ENCODE peak calls at places on chromosome 19, in six cellular contexts. N is heart left ventricle, S is left lung, Y is T-helper 9 cell, X is K562, V is fibroblast of lung. C is an unnamed sample.

GRCh38 chr19:15469513-15470297 is 5.4 kb upstream of the RASAL3 start:
- DNase-seq in N (no peak), S (no peak), Y (peak), X (no peak), V (no peak), C (no peak)

GRCh38 chr19:23259961-23260360 is 9.8 kb upstream of the ZNF724 start:
- DNase-seq in N (no peak), S (no peak), Y (no peak), X (no peak), V (no peak), C (no peak)

GRCh38 chr19:10009269-10009665 is 1.0 kb downstream of the COL5A3 start:
- DNase-seq in N (peak), S (no peak), Y (peak), X (peak), V (peak), C (peak)

GRCh38 chr19:53579518-53579917 is 41.6 kb downstream of the ZNF331 start:
- DNase-seq in N (no peak), S (no peak), Y (no peak), X (no peak), V (no peak), C (no peak)

GRCh38 chr19:44051654-44052402 is at the start of gene ZNF223:
- DNase-seq in N (peak), S (peak), Y (peak), X (peak), V (peak), C (peak)

GRCh38 chr19:45162464-45163143 is 1.8 kb upstream of the NKPD1 start:
- DNase-seq in N (no peak), S (no peak), Y (no peak), X (no peak), V (no peak), C (no peak)

GRCh38 chr19:1229056-1229607 is 8.7 kb downstream of the CBARP start:
- DNase-seq in N (no peak), S (no peak), Y (no peak), X (no peak), V (no peak), C (no peak)

GRCh38 chr19:16919496-16919895 is 30.7 kb downstream of the F2RL3 start:
- DNase-seq in N (no peak), S (no peak), Y (no peak), X (no peak), V (no peak), C (no peak)

GRCh38 chr19:30112171-30112570 is 170.1 kb downstream of the URI1 start:
- DNase-seq in N (peak), S (no peak), Y (no peak), X (no peak), V (no peak), C (no peak)

GRCh38 chr19:827710-828321 is at the start of gene AZU1:
- DNase-seq in N (peak), S (no peak), Y (no peak), X (no peak), V (peak), C (peak)

GRCh38 chr19:5057860-5058259 is 88.9 kb downstream of the KDM4B start:
- DNase-seq in N (no peak), S (no peak), Y (no peak), X (peak), V (no peak), C (no peak)

GRCh38 chr19:6481541-6482342 is at the start of gene DENND1C:
- DNase-seq in N (peak), S (peak), Y (peak), X (peak), V (no peak), C (peak)

GRCh38 chr19:389246-389934 is 19.6 kb downstream of the C2CD4C start:
- DNase-seq in N (no peak), S (no peak), Y (no peak), X (no peak), V (no peak), C (no peak)

GRCh38 chr19:41219924-41220567 is 1.0 kb downstream of the AXL start:
- DNase-seq in N (peak), S (no peak), Y (no peak), X (peak), V (peak), C (no peak)

GRCh38 chr19:53076984-53077383 is 26.2 kb downstream of the ZNF160 start:
- DNase-seq in N (no peak), S (no peak), Y (no peak), X (peak), V (peak), C (no peak)

GRCh38 chr19:22354665-22355064 is 67.5 kb downstream of the ZNF98 start:
- DNase-seq in N (no peak), S (no peak), Y (no peak), X (no peak), V (no peak), C (no peak)

GRCh38 chr19:33252418-33252962 is 26.8 kb upstream of the SLC7A10 start:
- DNase-seq in N (peak), S (no peak), Y (no peak), X (no peak), V (no peak), C (no peak)

GRCh38 chr19:51124729-51125128 is at the start of gene SIGLEC9:
- DNase-seq in N (peak), S (peak), Y (no peak), X (no peak), V (no peak), C (peak)

GRCh38 chr19:55303477-55303876 is 19.7 kb downstream of the BRSK1 start:
- DNase-seq in N (no peak), S (no peak), Y (no peak), X (no peak), V (no peak), C (no peak)

GRCh38 chr19:12527034-12527836 is 24.0 kb downstream of the ZNF564 start:
- DNase-seq in N (no peak), S (no peak), Y (no peak), X (no peak), V (peak), C (no peak)

GRCh38 chr19:51702103-51702753 is 9.1 kb downstream of the SPACA6 start:
- DNase-seq in N (peak), S (peak), Y (peak), X (peak), V (peak), C (peak)

GRCh38 chr19:51887522-51888498 is at the start of gene ZNF577:
- DNase-seq in N (peak), S (peak), Y (peak), X (no peak), V (peak), C (peak)

GRCh38 chr19:28349604-28350003 is 863.3 kb downstream of the UQCRFS1 start:
- DNase-seq in N (no peak), S (no peak), Y (no peak), X (no peak), V (no peak), C (no peak)

GRCh38 chr19:29715695-29716581 is 877 bp upstream of the C19orf12 start:
- DNase-seq in N (no peak), S (no peak), Y (no peak), X (no peak), V (peak), C (peak)

GRCh38 chr19:47430041-47430802 is 10.9 kb upstream of the MEIS3 start:
- DNase-seq in N (peak), S (peak), Y (no peak), X (no peak), V (peak), C (peak)

GRCh38 chr19:29694669-29695627 is 20.1 kb downstream of the C19orf12 start:
- DNase-seq in N (peak), S (peak), Y (peak), X (peak), V (peak), C (peak)

GRCh38 chr19:38932425-38933179 is 1.9 kb downstream of the MRPS12 start:
- DNase-seq in N (no peak), S (no peak), Y (no peak), X (peak), V (peak), C (peak)

GRCh38 chr19:49837425-49837824 is 13.5 kb upstream of the PTOV1 start:
- DNase-seq in N (no peak), S (no peak), Y (no peak), X (no peak), V (no peak), C (no peak)